ENCODE peak calls at places on chromosomes 6 and 20, in nine cellular contexts. Q is HCT116, K is spleen, F is sigmoid colon, H is stomach, O is K562, C is transverse colon, N is esophagus muscularis mucosa, E is breast epithelium. R is an unnamed sample.

GRCh38 chr6:132730560-132730959 is 16.7 kb upstream of the VNN1 start:
- DNase-seq in O (no peak), Q (no peak), C (no peak), F (no peak), H (no peak), E (no peak), K (no peak), N (no peak), R (no peak)

GRCh38 chr20:36645998-36646397 is at the start of gene SLA2:
- DNase-seq in H (peak), C (peak), F (no peak), N (no peak), O (no peak), E (no peak), Q (no peak), K (peak), R (peak)

GRCh38 chr6:71473908-71474307 is 185.3 kb downstream of the OGFRL1 start:
- DNase-seq in E (peak), K (no peak), Q (no peak), O (no peak), H (no peak), C (peak), F (peak), N (peak), R (no peak)

GRCh38 chr20:37524859-37525708 is 2.6 kb downstream of the BLCAP start:
- DNase-seq in E (peak), K (peak), N (no peak), C (peak), F (no peak), Q (no peak), H (peak), O (no peak), R (no peak)

GRCh38 chr20:25103526-25103925 is 21.6 kb upstream of the VSX1 start:
- DNase-seq in H (no peak), N (peak), O (no peak), Q (no peak), F (no peak), C (no peak), E (no peak), K (no peak), R (no peak)

GRCh38 chr6:15621203-15622044 is 41.4 kb downstream of the DTNBP1 start:
- DNase-seq in E (no peak), H (peak), K (peak), F (peak), C (peak), O (peak), Q (no peak), N (no peak), R (peak)

GRCh38 chr20:36493013-36493800 is 48.1 kb upstream of the MYL9 start:
- DNase-seq in K (no peak), O (no peak), C (peak), N (no peak), F (no peak), Q (no peak), E (no peak), H (no peak), R (no peak)

GRCh38 chr6:41353333-41353732 is 17.9 kb downstream of the NCR2 start:
- DNase-seq in E (peak), F (peak), C (no peak), Q (no peak), H (no peak), K (no peak), N (peak), O (no peak), R (no peak)

GRCh38 chr6:114052141-114052540 is 81.2 kb upstream of the HDAC2 start:
- DNase-seq in N (no peak), H (no peak), F (no peak), O (no peak), E (no peak), C (no peak), Q (no peak), K (no peak), R (no peak)

GRCh38 chr6:89610149-89610642 is 28.4 kb downstream of the LYRM2 start:
- DNase-seq in N (no peak), E (peak), H (peak), F (peak), K (peak), O (peak), Q (peak), C (peak), R (peak)

GRCh38 chr6:164133095-164133494 is 718.6 kb downstream of the QKI start:
- DNase-seq in F (no peak), K (no peak), E (no peak), C (no peak), Q (peak), H (no peak), O (no peak), N (no peak), R (no peak)

GRCh38 chr6:33189164-33189563 is 3.1 kb downstream of the COL11A2 start:
- DNase-seq in E (no peak), C (no peak), K (no peak), O (no peak), Q (no peak), N (no peak), H (no peak), F (no peak), R (no peak)

GRCh38 chr6:85449388-85449817 is 480 bp upstream of the NT5E start:
- DNase-seq in O (no peak), K (peak), F (peak), Q (no peak), H (no peak), E (no peak), N (no peak), C (peak), R (peak)

GRCh38 chr6:160027076-160027475 is 58.2 kb downstream of the IGF2R start:
- DNase-seq in F (no peak), Q (no peak), C (no peak), K (no peak), E (no peak), H (no peak), O (no peak), N (peak), R (no peak)

GRCh38 chr6:37516920-37517405 is 17.3 kb upstream of the CCDC167 start:
- DNase-seq in N (no peak), O (no peak), K (peak), Q (no peak), H (no peak), F (no peak), C (no peak), E (no peak), R (no peak)

GRCh38 chr6:137341721-137342195 is 122.6 kb upstream of the IFNGR1 start:
- DNase-seq in H (peak), O (no peak), E (no peak), C (peak), Q (no peak), K (no peak), F (no peak), N (no peak), R (peak)

GRCh38 chr20:32534661-32535240 is 50.4 kb downstream of the NOL4L start:
- DNase-seq in C (no peak), H (no peak), N (no peak), K (no peak), O (no peak), F (no peak), E (no peak), Q (no peak), R (no peak)

GRCh38 chr20:16013631-16014030 is 559.6 kb downstream of the KIF16B start:
- DNase-seq in O (no peak), C (no peak), F (no peak), N (no peak), Q (no peak), H (no peak), K (no peak), E (no peak), R (no peak)

GRCh38 chr6:106692112-106692822 is 62.9 kb downstream of the QRSL1 start:
- DNase-seq in C (peak), K (no peak), N (no peak), Q (no peak), O (no peak), H (peak), E (peak), F (no peak), R (no peak)

GRCh38 chr6:14713008-14713452 is 532.8 kb upstream of the JARID2 start:
- DNase-seq in O (no peak), C (no peak), E (peak), F (peak), H (no peak), N (no peak), K (no peak), Q (no peak), R (no peak)

GRCh38 chr6:127022297-127022696 is 96.2 kb upstream of the RSPO3 start:
- DNase-seq in C (peak), K (no peak), H (peak), E (no peak), F (peak), N (no peak), Q (no peak), O (no peak), R (no peak)

GRCh38 chr20:47204008-47204745 is 152.3 kb downstream of the ZMYND8 start:
- DNase-seq in E (peak), H (peak), O (no peak), Q (peak), N (no peak), F (no peak), C (no peak), K (peak), R (no peak)

GRCh38 chr6:155122199-155122950 is 127.3 kb downstream of the TIAM2 start:
- DNase-seq in N (no peak), F (no peak), K (no peak), O (no peak), Q (no peak), H (no peak), C (no peak), E (no peak), R (no peak)

GRCh38 chr6:24931296-24931695 is 4.5 kb downstream of the RIPOR2 start:
- DNase-seq in C (no peak), N (no peak), F (no peak), H (no peak), K (no peak), Q (no peak), E (no peak), O (no peak), R (no peak)

GRCh38 chr6:10341605-10342004 is 73.3 kb downstream of the TFAP2A start:
- DNase-seq in H (no peak), O (no peak), E (no peak), K (no peak), C (no peak), F (no peak), N (no peak), Q (no peak), R (no peak)

GRCh38 chr20:44029848-44030230 is 115.2 kb downstream of the TOX2 start:
- DNase-seq in N (no peak), O (no peak), H (no peak), K (no peak), C (no peak), Q (no peak), E (no peak), F (no peak), R (no peak)

GRCh38 chr6:16059496-16059895 is 69.4 kb upstream of the MYLIP start:
- DNase-seq in C (no peak), F (no peak), Q (no peak), E (no peak), N (no peak), O (no peak), K (no peak), H (no peak), R (no peak)

GRCh38 chr6:123518441-123519190 is 118.1 kb downstream of the TRDN start:
- DNase-seq in H (no peak), E (no peak), O (no peak), Q (no peak), F (no peak), K (no peak), C (no peak), N (no peak), R (no peak)

GRCh38 chr6:148780918-148781436 is 34.1 kb downstream of the UST start:
- DNase-seq in H (no peak), F (no peak), Q (no peak), N (no peak), O (no peak), E (no peak), C (no peak), K (no peak), R (no peak)

GRCh38 chr6:33752139-33753015 is 5.7 kb upstream of the IP6K3 start:
- DNase-seq in E (no peak), H (peak), K (no peak), F (no peak), O (no peak), N (no peak), C (peak), Q (no peak), R (no peak)

GRCh38 chr6:162814417-162814988 is 86.7 kb downstream of the PACRG start:
- DNase-seq in C (no peak), N (no peak), H (no peak), F (no peak), K (no peak), O (no peak), E (no peak), Q (no peak), R (no peak)

GRCh38 chr6:81875776-81876293 is 123.4 kb upstream of the TENT5A start:
- DNase-seq in N (no peak), F (no peak), O (no peak), Q (no peak), E (no peak), K (no peak), H (no peak), C (no peak), R (no peak)

GRCh38 chr6:27839303-27840081 is 72.7 kb downstream of the OR2B2 start:
- DNase-seq in C (peak), O (no peak), N (no peak), E (no peak), F (no peak), K (no peak), H (peak), Q (no peak), R (no peak)

GRCh38 chr6:52617087-52617486 is 40.2 kb upstream of the TRAM2 start:
- DNase-seq in Q (no peak), O (no peak), C (no peak), F (no peak), H (no peak), E (no peak), N (no peak), K (no peak), R (no peak)

GRCh38 chr6:15481892-15482291 is 180.9 kb downstream of the DTNBP1 start:
- DNase-seq in O (peak), K (no peak), F (no peak), Q (no peak), E (no peak), H (no peak), N (no peak), C (no peak), R (no peak)

GRCh38 chr20:20353574-20353973 is 14.3 kb upstream of the INSM1 start:
- DNase-seq in E (no peak), N (no peak), Q (no peak), K (no peak), H (no peak), F (no peak), C (no peak), O (no peak), R (no peak)

GRCh38 chr20:48829940-48830339 is 2.1 kb upstream of the PREX1 start:
- DNase-seq in H (no peak), O (no peak), E (no peak), F (no peak), N (no peak), Q (no peak), C (no peak), K (no peak), R (no peak)

GRCh38 chr6:56659721-56660373 is 17.2 kb upstream of the DST start:
- DNase-seq in F (no peak), H (no peak), K (no peak), Q (no peak), C (no peak), O (no peak), E (no peak), N (no peak), R (no peak)

GRCh38 chr6:145453376-145453775 is 281.9 kb downstream of the EPM2A start:
- DNase-seq in O (no peak), Q (peak), E (no peak), F (no peak), K (no peak), C (no peak), H (no peak), N (no peak), R (no peak)

GRCh38 chr6:145457556-145457955 is 277.8 kb downstream of the EPM2A start:
- DNase-seq in Q (no peak), C (no peak), H (no peak), F (no peak), E (no peak), N (no peak), O (no peak), K (no peak), R (no peak)

DNA sequence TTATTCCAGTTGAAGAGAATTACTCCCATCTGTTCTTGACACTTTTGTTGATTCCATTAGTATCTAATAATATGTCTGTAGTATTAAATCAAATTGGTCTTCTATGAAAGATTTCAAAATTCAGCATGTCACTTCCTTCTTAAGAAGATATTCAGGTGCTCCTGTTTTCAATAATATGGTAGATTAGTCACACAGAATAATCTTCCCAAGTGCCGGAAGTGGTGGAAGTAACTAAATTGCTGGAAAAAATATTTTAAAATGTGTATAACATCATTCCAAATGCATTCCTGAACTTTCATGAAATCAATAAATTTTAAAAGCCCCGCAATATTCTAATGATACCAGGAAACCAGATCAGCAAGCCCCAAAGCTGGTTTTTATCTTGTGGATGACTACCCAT is 281.3 kb downstream of the EPM2A start:
- DNase-seq in N (no peak), C (no peak), Q (no peak), E (no peak), F (no peak), O (no peak), H (no peak), K (no peak), R (no peak)
- TF ChIP-seq POLR2A in N (no peak), C (no peak), Q (no peak), E (no peak), F (no peak), O (no peak), H (no peak), K (no peak), R (no peak)

DNA sequence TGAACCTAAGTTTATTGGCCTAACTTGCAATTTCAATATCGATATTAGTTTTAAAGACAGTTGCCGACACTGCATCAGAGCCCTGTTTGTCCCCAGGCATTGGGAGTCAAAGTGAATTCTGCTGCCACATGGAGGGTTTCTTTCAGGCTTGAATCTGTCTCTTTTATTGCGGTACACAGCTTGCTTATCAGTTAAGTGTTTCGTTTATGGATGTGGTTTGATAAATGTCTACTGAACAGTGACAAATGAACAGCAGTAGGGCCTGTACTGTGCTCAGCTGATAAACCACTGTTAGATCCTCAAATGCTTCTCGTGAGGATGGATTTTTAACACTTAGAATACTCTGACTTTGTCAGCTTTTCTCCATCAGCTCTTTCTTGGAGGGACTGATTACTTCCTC is 240.8 kb downstream of the PLCB1 start:
- DNase-seq in C (no peak), F (no peak), Q (no peak), E (no peak), K (no peak), O (no peak), H (no peak), N (no peak), R (no peak)
- TF ChIP-seq POLR2AphosphoS5 in C (no peak), F (no peak), Q (no peak), E (no peak), K (no peak), O (no peak), H (no peak), N (no peak), R (no peak)

GRCh38 chr6:4775591-4776492 is at the start of gene CDYL:
- DNase-seq in K (peak), O (peak), H (peak), E (peak), F (peak), Q (peak), N (peak), C (peak), R (peak)
- TF ChIP-seq POLR2A in K (peak), O (no peak), H (no peak), E (no peak), F (no peak), Q (no peak), N (no peak), C (peak), R (peak)

GRCh38 chr6:87722831-87723726 is 21.0 kb upstream of the AKIRIN2 start:
- DNase-seq in O (peak), H (peak), E (peak), N (no peak), Q (peak), F (no peak), K (peak), C (peak), R (no peak)
- TF ChIP-seq POLR2AphosphoS5 in O (no peak), H (no peak), E (peak), N (peak), Q (peak), F (peak), K (peak), C (no peak), R (no peak)

DNA sequence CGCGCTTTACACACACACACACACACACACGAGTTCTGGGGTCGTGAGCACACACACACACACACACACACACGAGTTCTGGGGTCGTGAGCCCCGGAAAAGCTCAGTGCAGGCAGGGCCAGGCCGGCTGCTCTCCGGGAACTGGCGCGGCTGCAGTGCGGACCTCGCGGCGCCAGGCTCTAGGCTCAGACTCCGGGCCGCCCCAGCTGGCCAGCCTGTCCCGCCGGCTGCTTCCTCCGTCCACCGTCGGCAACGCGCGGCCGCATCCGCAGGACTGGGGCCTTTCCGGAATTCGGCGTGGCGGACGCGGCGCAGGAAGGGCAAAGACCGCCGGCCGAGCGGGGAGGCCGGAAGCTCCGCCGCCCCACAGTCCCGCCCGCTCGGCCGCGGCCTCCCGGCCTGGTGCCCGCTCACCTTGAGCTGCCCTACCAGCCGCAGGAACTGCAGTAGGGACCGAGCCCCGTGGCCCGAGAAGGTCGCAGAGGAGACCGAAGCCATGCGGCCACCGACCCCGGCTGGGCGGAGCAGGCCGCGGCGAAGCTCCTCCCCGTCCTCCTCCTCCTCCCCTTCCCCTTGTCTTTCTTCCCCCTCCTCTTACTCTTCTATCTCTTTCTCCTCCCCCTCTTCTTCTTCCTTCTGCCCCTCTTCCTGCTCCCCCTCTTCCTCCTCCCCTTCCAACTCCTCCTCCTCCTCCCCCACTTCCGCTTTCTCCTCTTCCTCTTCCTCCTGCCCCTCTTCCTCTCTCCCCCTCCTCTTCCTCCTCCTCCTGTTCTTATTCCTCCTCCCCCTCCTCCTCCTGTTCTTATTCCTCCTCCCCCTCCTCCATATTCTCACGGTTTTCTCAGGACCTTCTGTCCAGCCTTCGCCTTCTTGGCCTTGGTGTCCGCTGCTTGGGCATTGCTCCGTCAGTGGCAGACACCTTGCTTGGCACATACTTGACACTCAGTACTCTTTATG is at the start of gene HDDC2:
- DNase-seq in K (peak), C (peak), Q (peak), E (peak), F (peak), N (peak), H (peak), O (peak), R (peak)
- TF ChIP-seq POLR2A in K (no peak), C (peak), Q (peak), E (no peak), F (no peak), N (no peak), H (no peak), O (peak), R (peak)

R was measured in GM12892.